ENCODE peak calls at places on chromosomes 13 and 19, in nine cellular contexts. J, A, Y, X, V, L, Q, K and F are unnamed samples.

GRCh38 chr13:93151277-93151676 is 75.3 kb upstream of the GPC6 start:
- DNase-seq in J (no peak), A (no peak), Y (no peak), X (no peak), V (no peak), L (no peak), Q (peak), K (no peak), F (no peak)

GRCh38 chr13:101487046-101487830 is 34.8 kb downstream of the ITGBL1 start:
- DNase-seq in J (no peak), A (no peak), Y (no peak), X (no peak), V (no peak), L (no peak), Q (no peak), K (no peak), F (no peak)

GRCh38 chr13:51981355-51981754 is 29.9 kb downstream of the ATP7B start:
- DNase-seq in J (no peak), A (no peak), Y (no peak), X (no peak), V (no peak), L (no peak), Q (no peak), K (no peak), F (no peak)

GRCh38 chr19:29211562-29212416 is 1.2 kb downstream of the UQCRFS1 start:
- DNase-seq in J (no peak), A (no peak), Y (no peak), X (peak), V (no peak), L (no peak), Q (peak), K (peak), F (peak)

GRCh38 chr13:49086711-49087110 is 111.0 kb downstream of the FNDC3A start:
- DNase-seq in J (no peak), A (no peak), Y (no peak), X (no peak), V (no peak), L (no peak), Q (peak), K (no peak), F (no peak)

GRCh38 chr13:30006246-30006645 is 155.8 kb upstream of the UBL3 start:
- DNase-seq in J (no peak), A (no peak), Y (no peak), X (no peak), V (no peak), L (no peak), Q (no peak), K (no peak), F (no peak)

GRCh38 chr19:13098291-13099072 is 4.2 kb downstream of the LYL1 start:
- DNase-seq in J (peak), A (no peak), Y (no peak), X (no peak), V (no peak), L (peak), Q (no peak), K (no peak), F (peak)

GRCh38 chr13:33072282-33072681 is 56.1 kb downstream of the KL start:
- DNase-seq in J (no peak), A (no peak), Y (no peak), X (no peak), V (no peak), L (no peak), Q (no peak), K (no peak), F (no peak)

GRCh38 chr19:58268344-58268743 is 10.4 kb upstream of the ZNF8 start:
- DNase-seq in J (no peak), A (no peak), Y (no peak), X (no peak), V (no peak), L (no peak), Q (no peak), K (no peak), F (no peak)

GRCh38 chr13:64551755-64552154 is 2678.4 kb downstream of the PCDH9 start:
- DNase-seq in J (no peak), A (no peak), Y (no peak), X (no peak), V (no peak), L (no peak), Q (peak), K (no peak), F (no peak)

GRCh38 chr13:113820813-113821651 is 42.8 kb downstream of the GAS6 start:
- DNase-seq in J (peak), A (no peak), Y (peak), X (peak), V (peak), L (peak), Q (peak), K (peak), F (peak)

GRCh38 chr13:73833331-73834070 is 300.7 kb downstream of the KLF12 start:
- DNase-seq in J (no peak), A (no peak), Y (no peak), X (no peak), V (no peak), L (no peak), Q (peak), K (no peak), F (no peak)

GRCh38 chr13:73827434-73827833 is 306.8 kb downstream of the KLF12 start:
- DNase-seq in J (no peak), A (no peak), Y (no peak), X (no peak), V (peak), L (no peak), Q (no peak), K (no peak), F (no peak)

GRCh38 chr13:73832203-73832602 is 302.0 kb downstream of the KLF12 start:
- DNase-seq in J (no peak), A (no peak), Y (no peak), X (no peak), V (no peak), L (no peak), Q (no peak), K (no peak), F (no peak)

GRCh38 chr13:73825143-73825542 is 309.1 kb downstream of the KLF12 start:
- DNase-seq in J (no peak), A (no peak), Y (no peak), X (no peak), V (no peak), L (no peak), Q (no peak), K (no peak), F (no peak)

GRCh38 chr13:73828811-73829210 is 305.4 kb downstream of the KLF12 start:
- DNase-seq in J (no peak), A (no peak), Y (no peak), X (no peak), V (no peak), L (no peak), Q (no peak), K (no peak), F (no peak)
- TF ChIP-seq POLR2A in J (no peak), A (no peak), Y (no peak), X (no peak), V (no peak), L (no peak), Q (no peak), K (no peak), F (no peak)

DNA sequence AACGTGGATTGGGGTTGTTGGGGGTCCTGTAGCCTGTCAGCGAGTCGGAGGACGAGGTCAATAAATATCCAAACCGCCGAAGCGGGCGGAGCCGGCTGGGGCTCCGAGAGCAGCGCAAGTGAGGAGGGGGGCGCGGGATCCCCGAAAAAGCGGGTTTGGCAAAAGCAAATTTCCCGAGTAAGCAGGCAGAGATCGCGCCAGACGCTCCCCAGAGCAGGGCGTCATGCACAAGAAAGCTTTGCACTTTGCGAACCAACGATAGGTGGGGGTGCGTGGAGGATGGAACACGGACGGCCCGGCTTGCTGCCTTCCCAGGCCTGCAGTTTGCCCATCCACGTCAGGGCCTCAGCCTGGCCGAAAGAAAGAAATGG is 754 bp upstream of the SIX5 start:
- DNase-seq in J (peak), A (peak), Y (no peak), X (peak), V (no peak), L (peak), Q (peak), K (peak), F (peak)
- TF ChIP-seq POLR2A in J (no peak), A (no peak), Y (no peak), X (no peak), V (no peak), L (no peak), Q (no peak), K (peak), F (no peak)

DNA sequence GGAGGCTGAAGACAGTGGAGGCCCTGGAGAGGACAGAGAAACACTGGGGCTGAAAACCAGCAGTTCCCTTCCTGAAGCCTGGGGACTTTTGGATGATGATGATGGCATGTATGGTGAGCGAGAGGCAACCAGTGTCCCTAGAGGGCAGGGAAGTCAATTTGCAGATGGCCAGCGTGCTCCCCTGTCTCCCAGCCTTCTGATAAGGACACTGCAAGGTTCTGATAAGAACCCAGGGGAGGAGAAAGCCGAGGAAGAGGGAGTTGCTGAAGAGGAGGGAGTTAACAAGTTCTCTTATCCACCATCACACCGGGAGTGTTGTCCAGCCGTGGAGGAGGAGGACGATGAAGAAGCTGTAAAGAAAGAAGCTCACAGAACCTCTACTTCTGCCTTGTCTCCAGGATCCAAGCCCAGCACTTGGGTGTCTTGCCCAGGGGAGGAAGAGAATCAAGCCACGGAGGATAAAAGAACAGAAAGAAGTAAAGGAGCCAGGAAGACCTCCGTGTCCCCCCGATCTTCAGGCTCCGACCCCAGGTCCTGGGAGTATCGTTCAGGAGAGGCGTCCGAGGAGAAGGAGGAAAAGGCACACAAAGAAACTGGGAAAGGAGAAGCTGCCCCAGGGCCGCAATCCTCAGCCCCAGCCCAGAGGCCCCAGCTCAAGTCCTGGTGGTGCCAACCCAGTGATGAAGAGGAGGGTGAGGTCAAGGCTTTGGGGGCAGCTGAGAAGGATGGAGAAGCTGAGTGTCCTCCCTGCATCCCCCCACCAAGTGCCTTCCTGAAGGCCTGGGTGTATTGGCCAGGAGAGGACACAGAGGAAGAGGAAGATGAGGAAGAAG is 1.5 kb downstream of the PPP1R15A start:
- DNase-seq in J (no peak), A (no peak), Y (no peak), X (no peak), V (no peak), L (peak), Q (no peak), K (no peak), F (peak)
- TF ChIP-seq POLR2A in J (no peak), A (no peak), Y (no peak), X (no peak), V (no peak), L (no peak), Q (no peak), K (no peak), F (peak)

GRCh38 chr13:102702965-102703720 is 8.3 kb upstream of the METTL21C start:
- DNase-seq in J (no peak), A (no peak), Y (no peak), X (no peak), V (no peak), L (no peak), Q (no peak), K (no peak), F (no peak)
- TF ChIP-seq POLR2A in J (no peak), A (no peak), Y (no peak), X (no peak), V (no peak), L (no peak), Q (no peak), K (no peak), F (no peak)

GRCh38 chr13:20331949-20332348 is 99.8 kb upstream of the GJB6 start:
- DNase-seq in J (no peak), A (no peak), Y (no peak), X (no peak), V (no peak), L (no peak), Q (no peak), K (no peak), F (no peak)
- TF ChIP-seq POLR2A in J (no peak), A (no peak), Y (no peak), X (no peak), V (no peak), L (no peak), Q (no peak), K (no peak), F (no peak)

DNA sequence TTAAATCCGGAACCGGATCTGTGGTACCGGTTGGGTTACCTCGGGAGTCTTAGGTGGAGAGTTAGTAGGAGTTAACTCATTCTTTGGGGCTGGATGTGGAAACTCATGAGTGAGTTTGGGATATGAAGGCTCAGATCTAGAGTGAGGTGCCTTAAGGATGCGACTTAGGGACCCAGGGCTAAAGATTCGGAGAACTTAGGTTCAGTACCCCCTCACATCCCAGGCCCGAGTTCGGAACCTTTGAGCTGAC is 317 bp downstream of the ACTMAP start:
- DNase-seq in J (no peak), A (no peak), Y (no peak), X (no peak), V (no peak), L (no peak), Q (no peak), K (no peak), F (no peak)
- TF ChIP-seq POLR2A in J (no peak), A (no peak), Y (no peak), X (no peak), V (no peak), L (no peak), Q (no peak), K (no peak), F (no peak)

GRCh38 chr19:32339988-32340874 is 5.2 kb upstream of the ZNF507 start:
- DNase-seq in J (peak), A (peak), Y (no peak), X (peak), V (peak), L (peak), Q (peak), K (peak), F (peak)
- TF ChIP-seq POLR2A in J (no peak), A (no peak), Y (no peak), X (no peak), V (no peak), L (no peak), Q (no peak), K (no peak), F (no peak)

GRCh38 chr19:1105873-1106840 is 2.4 kb downstream of the GPX4 start:
- DNase-seq in J (no peak), A (no peak), Y (no peak), X (peak), V (no peak), L (no peak), Q (no peak), K (no peak), F (no peak)
- TF ChIP-seq POLR2A in J (no peak), A (no peak), Y (no peak), X (no peak), V (no peak), L (no peak), Q (no peak), K (no peak), F (no peak)

GRCh38 chr13:105630411-105630810 is 905.1 kb downstream of the EFNB2 start:
- DNase-seq in J (no peak), A (no peak), Y (no peak), X (no peak), V (no peak), L (no peak), Q (no peak), K (no peak), F (no peak)

DNA sequence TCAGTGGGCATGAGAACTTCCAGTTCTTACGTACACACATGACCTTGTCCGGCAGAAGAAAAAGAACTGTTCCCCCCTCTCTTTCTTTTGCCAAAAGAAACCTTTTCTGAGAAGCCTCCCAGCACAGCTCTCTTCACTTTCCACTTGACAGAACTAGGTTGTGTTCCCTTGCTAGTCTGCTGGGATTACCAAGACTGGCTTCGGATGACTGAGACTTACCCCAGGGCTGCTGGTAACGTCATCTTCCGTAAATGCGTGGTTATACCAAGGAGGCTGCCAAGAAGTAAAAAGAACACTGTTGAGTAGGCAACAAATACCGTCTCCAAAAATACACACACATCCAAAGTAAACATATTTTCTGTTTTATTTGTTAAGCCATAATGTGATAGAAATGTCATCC is 908.2 kb downstream of the EFNB2 start:
- DNase-seq in J (no peak), A (no peak), Y (no peak), X (no peak), V (no peak), L (no peak), Q (no peak), K (no peak), F (no peak)
- TF ChIP-seq POLR2A in J (no peak), A (no peak), Y (no peak), X (no peak), V (no peak), L (no peak), Q (no peak), K (no peak), F (no peak)

GRCh38 chr19:35368378-35368777 is 2.5 kb upstream of the GPR42 start:
- DNase-seq in J (no peak), A (no peak), Y (no peak), X (no peak), V (no peak), L (no peak), Q (no peak), K (no peak), F (no peak)

GRCh38 chr19:35362261-35363000 is 4.2 kb downstream of the FFAR3 start:
- DNase-seq in J (no peak), A (no peak), Y (no peak), X (no peak), V (no peak), L (no peak), Q (no peak), K (no peak), F (no peak)

GRCh38 chr19:35363711-35364425 is 5.6 kb downstream of the FFAR3 start:
- DNase-seq in J (no peak), A (no peak), Y (no peak), X (no peak), V (no peak), L (no peak), Q (no peak), K (no peak), F (no peak)

GRCh38 chr19:35363001-35363590 is 4.8 kb downstream of the FFAR3 start:
- DNase-seq in J (no peak), A (no peak), Y (no peak), X (no peak), V (no peak), L (no peak), Q (no peak), K (no peak), F (no peak)

GRCh38 chr19:35365303-35365702 is 5.6 kb upstream of the GPR42 start:
- DNase-seq in J (no peak), A (no peak), Y (no peak), X (no peak), V (no peak), L (no peak), Q (no peak), K (no peak), F (no peak)
- TF ChIP-seq POLR2A in J (no peak), A (no peak), Y (no peak), X (no peak), V (no peak), L (no peak), Q (no peak), K (no peak), F (no peak)